ENCODE peak calls at places on chromosomes 16 and 17, in four cellular contexts. X is body of pancreas, O is heart left ventricle, Q is stomach. V is an unnamed sample.

GRCh38 chr16:578870-579405 is 9.2 kb downstream of the PIGQ start:
- DNase-seq in X (peak; percentile 87), O (peak; percentile 83), Q (peak; percentile 85), V (peak; percentile 93)

GRCh38 chr16:89298826-89299225 is 81.3 kb downstream of the ZNF778 start:
- DNase-seq in X (no peak), O (no peak), Q (no peak), V (no peak)

GRCh38 chr17:64411999-64412771 is 21.5 kb upstream of the PECAM1 start:
- DNase-seq in X (peak; percentile 17), O (peak; percentile 70), Q (no peak), V (peak; percentile 90)

GRCh38 chr16:47392114-47392513 is 68.7 kb downstream of the ITFG1 start:
- DNase-seq in X (no peak), O (no peak), Q (no peak), V (no peak)

GRCh38 chr17:79955961-79956735 is 79.5 kb downstream of the TBC1D16 start:
- DNase-seq in X (peak; percentile 2), O (no peak), Q (no peak), V (no peak)

GRCh38 chr17:66275651-66276050 is 26.8 kb upstream of the PRKCA start:
- DNase-seq in X (peak; percentile 9), O (no peak), Q (peak; percentile 42), V (no peak)

GRCh38 chr17:76831316-76831715 is 36.9 kb upstream of the MGAT5B start:
- DNase-seq in X (no peak), O (no peak), Q (no peak), V (no peak)

GRCh38 chr17:28549274-28550132 is 2.9 kb downstream of the UNC119 start:
- DNase-seq in X (peak; percentile 30), O (no peak), Q (no peak), V (peak; percentile 83)

GRCh38 chr17:64092111-64092510 is 37.8 kb downstream of the ERN1 start:
- DNase-seq in X (no peak), O (no peak), Q (no peak), V (peak; percentile 75)

GRCh38 chr16:71883193-71883848 is 661 bp downstream of the ZNF821 start:
- DNase-seq in X (peak; percentile 47), O (peak; percentile 40), Q (no peak), V (peak; percentile 91)

GRCh38 chr17:66422181-66422580 is 119.8 kb downstream of the PRKCA start:
- DNase-seq in X (no peak), O (no peak), Q (no peak), V (no peak)

GRCh38 chr17:57284984-57285646 is 28.8 kb downstream of the MSI2 start:
- DNase-seq in X (no peak), O (no peak), Q (no peak), V (peak; percentile 80)

GRCh38 chr17:20779521-20779920 is 200.0 kb downstream of the CDRT15L2 start:
- DNase-seq in X (no peak), O (no peak), Q (no peak), V (no peak)

GRCh38 chr17:62045109-62045508 is 20.0 kb downstream of the MED13 start:
- DNase-seq in X (no peak), O (no peak), Q (no peak), V (no peak)

GRCh38 chr16:68893710-68894705 is 50.7 kb downstream of the TANGO6 start:
- DNase-seq in X (peak; percentile 75), O (peak; percentile 56), Q (no peak), V (no peak)

GRCh38 chr17:7931709-7932482 is at the start of the genes CNTROB and TRAPPC1:
- DNase-seq in X (peak; percentile 100), O (peak; percentile 100), Q (peak; percentile 100), V (peak; percentile 100)
- TF ChIP-seq POLR2A in X (peak; percentile 82), O (peak; percentile 73), Q (no peak), V (peak; percentile 34)

GRCh38 chr17:71084219-71084618 is 914.9 kb downstream of the KCNJ2 start:
- DNase-seq in X (peak; percentile 63), O (no peak), Q (peak; percentile 42), V (no peak)

GRCh38 chr17:71080937-71081336 is 911.6 kb downstream of the KCNJ2 start:
- DNase-seq in X (no peak), O (no peak), Q (no peak), V (no peak)

GRCh38 chr17:71085238-71086033 is 916.1 kb downstream of the KCNJ2 start:
- DNase-seq in X (peak; percentile 45), O (no peak), Q (peak; percentile 27), V (no peak)

GRCh38 chr17:71084838-71085237 is 915.5 kb downstream of the KCNJ2 start:
- DNase-seq in X (no peak), O (no peak), Q (no peak), V (no peak)

GRCh38 chr17:71081666-71082065 is 912.3 kb downstream of the KCNJ2 start:
- DNase-seq in X (no peak), O (no peak), Q (no peak), V (no peak)
- H3K27ac ChIP-seq in X (no peak overlapping the region), O (no peak overlapping the region), Q (no peak overlapping the region), V (no peak overlapping the region)

DNA sequence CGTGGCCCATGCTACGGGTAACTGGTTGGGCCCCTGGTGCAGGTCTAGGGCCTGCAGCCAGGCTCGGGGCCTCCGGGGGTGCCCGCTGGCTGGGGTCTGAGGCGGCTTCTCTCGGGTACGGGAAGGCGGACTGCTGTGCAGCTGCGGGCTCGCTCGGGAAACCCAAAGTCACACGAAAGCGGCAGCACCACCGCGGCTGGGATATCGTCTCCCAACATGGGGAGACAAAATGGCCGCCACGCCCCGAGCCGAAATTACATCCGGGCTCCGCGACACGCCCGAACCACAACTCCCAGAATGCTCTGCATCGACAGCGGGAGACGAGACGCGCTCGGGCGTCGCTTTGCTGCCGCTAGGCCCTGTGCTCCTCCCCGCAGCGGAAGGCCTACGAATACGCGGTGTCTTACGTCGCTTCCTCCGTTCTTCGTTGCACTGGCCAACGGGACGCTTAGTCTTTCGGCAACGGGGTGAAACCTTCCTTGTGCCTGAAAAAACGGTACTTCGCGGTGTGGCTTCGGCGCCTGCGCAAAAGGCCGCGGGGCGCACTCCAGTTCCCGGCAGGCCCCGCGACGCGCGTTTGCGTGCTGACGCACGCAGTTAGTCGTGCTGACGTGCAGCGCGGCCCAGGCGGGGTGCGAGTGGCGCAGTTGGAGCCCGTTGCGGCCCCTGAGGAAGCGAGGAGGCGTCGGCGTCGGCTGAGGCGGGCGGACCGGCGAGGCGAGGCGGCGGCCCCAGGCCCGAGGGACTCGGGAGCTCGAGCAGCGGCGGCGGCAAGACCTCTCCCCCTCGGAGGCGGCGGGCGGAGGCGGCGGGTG is at the start of gene SRRM2:
- DNase-seq in X (peak; percentile 93), O (peak; percentile 97), Q (peak; percentile 95), V (peak; percentile 98)
- TF ChIP-seq POLR2A in X (peak; percentile 94), O (peak; percentile 93), Q (no peak), V (peak; percentile 77)

GRCh38 chr17:40014375-40014980 is 762 bp upstream of the CSF3 start:
- DNase-seq in X (peak; percentile 57), O (no peak), Q (no peak), V (no peak)
- H3K27ac ChIP-seq in X (peak overlapping the region; percentile 57), O (no peak overlapping the region), Q (peak overlapping the region; percentile 69), V (peak overlapping the region; percentile 36)

GRCh38 chr16:65024649-65025243 is 97.1 kb downstream of the CDH11 start:
- DNase-seq in X (no peak), O (no peak), Q (no peak), V (no peak)
- TF ChIP-seq POLR2A in X (no peak), O (no peak), Q (no peak), V (no peak)

GRCh38 chr17:50917418-50917743 is 51.2 kb upstream of the TOB1 start:
- DNase-seq in X (no peak), O (peak; percentile 66), Q (no peak), V (no peak)
- H3K27ac ChIP-seq in X (peak overlapping the region; percentile 92), O (peak overlapping the region; percentile 85), Q (peak overlapping the region; percentile 97), V (no peak overlapping the region)

V was measured in spleen.